ENCODE peak calls at places on chromosomes 11 and 22, in eight cellular contexts. E is CD8-positive, alpha-beta memory T cell; F is transverse colon; Y is naive thymus-derived CD8-positive, alpha-beta T cell; K is ELF-1; P is HFF-Myc; G is glutamatergic neuron; R is activated CD4-positive, alpha-beta T cell treated with anti-CD3 and anti-CD28 coated beads, Interleukin-2, amount 10 ng/mL, durations not matched to agents 7 days and 5 days. S is an unnamed sample.

GRCh38 chr22:29030016-29030617 is 31.5 kb downstream of the C22orf31 start:
- DNase-seq in K (peak), Y (no peak), G (no peak), P (no peak), E (no peak), F (no peak), R (peak), S (no peak)

GRCh38 chr22:19039796-19040580 is 82.2 kb downstream of the DGCR2 start:
- DNase-seq in F (no peak), E (no peak), Y (no peak), R (no peak), K (no peak), P (no peak), G (no peak), S (peak)

GRCh38 chr11:64482588-64482987 is 108.4 kb upstream of the SLC22A12 start:
- DNase-seq in Y (no peak), E (no peak), R (no peak), P (no peak), K (no peak), F (no peak), G (no peak), S (no peak)

GRCh38 chr22:23626286-23626975 is 5.7 kb downstream of the DRICH1 start:
- DNase-seq in F (no peak), E (no peak), R (no peak), Y (no peak), G (no peak), P (no peak), K (no peak), S (no peak)

GRCh38 chr11:41177791-41178190 is 281.7 kb downstream of the LRRC4C start:
- DNase-seq in F (no peak), K (no peak), G (no peak), R (no peak), E (no peak), Y (no peak), P (no peak), S (no peak)

GRCh38 chr11:60912851-60913550 is 957 bp upstream of the TMEM109 start:
- DNase-seq in F (no peak), E (no peak), R (no peak), Y (no peak), G (no peak), K (no peak), P (no peak), S (no peak)

GRCh38 chr11:113014262-113014661 is 53.0 kb downstream of the NCAM1 start:
- DNase-seq in Y (no peak), G (peak), K (no peak), E (no peak), R (no peak), F (no peak), P (no peak), S (no peak)

GRCh38 chr11:62665630-62666258 is 632 bp downstream of the CSKMT start:
- DNase-seq in K (no peak), E (peak), R (peak), F (peak), Y (peak), P (no peak), G (peak), S (no peak)

GRCh38 chr11:12457030-12457600 is 79.7 kb downstream of the PARVA start:
- DNase-seq in K (no peak), E (no peak), Y (no peak), F (no peak), P (no peak), G (no peak), R (no peak), S (no peak)

GRCh38 chr11:128552783-128553661 is 34.3 kb downstream of the ETS1 start:
- DNase-seq in G (no peak), R (no peak), K (no peak), P (no peak), E (no peak), Y (no peak), F (peak), S (no peak)

GRCh38 chr22:39577900-39578299 is 7.3 kb downstream of the CACNA1I start:
- DNase-seq in E (no peak), P (no peak), K (no peak), R (no peak), Y (no peak), G (no peak), F (no peak), S (no peak)

GRCh38 chr22:27983361-27983791 is 64.3 kb upstream of the PITPNB start:
- DNase-seq in R (no peak), P (no peak), K (no peak), F (no peak), G (no peak), E (no peak), Y (no peak), S (peak)

GRCh38 chr11:57163160-57163868 is 18.4 kb upstream of the LRRC55 start:
- DNase-seq in K (no peak), E (no peak), F (no peak), Y (no peak), R (no peak), G (no peak), P (no peak), S (no peak)

S was measured in H9.